ENCODE peak calls at places on chromosome 10, in five cellular contexts. D is SHP77, U is myocyte, C is fibroblast of the conjunctiva, Y is Peyer's patch. Q is an unnamed sample.

GRCh38 chr10:356452-356851 is 221.2 kb downstream of the ZMYND11 start:
- DNase-seq in Y (no peak), U (no peak), C (no peak), D (no peak), Q (no peak)

GRCh38 chr10:110544958-110545537 is 22.4 kb upstream of the SMC3 start:
- DNase-seq in D (no peak), U (peak), C (no peak), Y (peak), Q (no peak)

GRCh38 chr10:30282226-30282625 is 66.9 kb downstream of the MTPAP start:
- DNase-seq in C (no peak), Y (no peak), U (no peak), D (no peak), Q (no peak)

GRCh38 chr10:117342638-117343037 is 32.6 kb downstream of the PDZD8 start:
- DNase-seq in D (no peak), Y (no peak), U (no peak), C (peak), Q (no peak)

GRCh38 chr10:79483299-79483698 is 29.0 kb upstream of the EIF5AL1 start:
- DNase-seq in U (no peak), C (no peak), Y (no peak), D (no peak), Q (no peak)

GRCh38 chr10:23253780-23254179 is 61.7 kb downstream of the PTF1A start:
- DNase-seq in U (peak), C (no peak), Y (no peak), D (peak), Q (no peak)

GRCh38 chr10:88791924-88792323 is 10.6 kb upstream of the LIPM start:
- DNase-seq in D (no peak), C (no peak), U (peak), Y (peak), Q (no peak)

GRCh38 chr10:79229830-79230562 is 117.3 kb upstream of the PPIF start:
- DNase-seq in D (no peak), Y (no peak), C (no peak), U (no peak), Q (no peak)

GRCh38 chr10:36534471-36535002 is 590.9 kb upstream of the ANKRD30A start:
- DNase-seq in U (peak), Y (peak), D (no peak), C (peak), Q (peak)

GRCh38 chr10:61320996-61321395 is 132.2 kb downstream of the TMEM26 start:
- DNase-seq in C (no peak), D (no peak), U (no peak), Y (no peak), Q (no peak)

GRCh38 chr10:75569506-75569905 is 138.1 kb downstream of the LRMDA start:
- DNase-seq in D (no peak), U (no peak), Y (no peak), C (no peak), Q (no peak)

GRCh38 chr10:101358706-101359300 is 4.8 kb downstream of the BTRC start:
- DNase-seq in Y (no peak), C (no peak), D (no peak), U (peak), Q (no peak)

GRCh38 chr10:115950320-115950719 is 322.7 kb downstream of the GFRA1 start:
- DNase-seq in U (peak), Y (no peak), D (no peak), C (no peak), Q (no peak)

GRCh38 chr10:101672536-101672935 is 22.4 kb downstream of the FBXW4 start:
- DNase-seq in D (no peak), Y (no peak), U (peak), C (no peak), Q (no peak)

GRCh38 chr10:4008676-4009382 is 223.8 kb upstream of the KLF6 start:
- DNase-seq in C (no peak), Y (no peak), D (no peak), U (no peak), Q (no peak)